ENCODE peak calls at places on chromosomes 5 and 9, in seven cellular contexts. V is NCI-H1092; W is GM12891; J is H1; L is activated T-cell treated with anti-CD3 and anti-CD28 coated beads, Interleukin-2, amount 50 U/mL, for 1 hour; O is astrocyte of the spinal cord; I is effector memory CD8-positive, alpha-beta T cell. Q is an unnamed sample.
A peak's percentile ranks its signal among the peaks of the same experiment; 100 is the strongest.

GRCh38 chr9:136679431-136679941 is 7.8 kb downstream of the AGPAT2 start:
- DNase-seq in I (no peak), L (no peak), W (no peak), J (no peak), V (no peak), O (no peak), Q (no peak)

GRCh38 chr5:168159425-168159824 is 132.0 kb upstream of the WWC1 start:
- DNase-seq in I (no peak), L (no peak), O (no peak), V (peak; percentile 25), J (no peak), W (peak; percentile 46), Q (peak; percentile 68)

GRCh38 chr9:95981741-95982390 is 106.4 kb downstream of the ERCC6L2 start:
- DNase-seq in J (no peak), V (peak; percentile 56), O (no peak), L (no peak), I (peak; percentile 7), W (no peak), Q (no peak)

GRCh38 chr9:124220551-124221451 is 36.9 kb upstream of the NEK6 start:
- DNase-seq in O (peak; percentile 19), J (no peak), W (no peak), I (no peak), L (no peak), V (peak; percentile 76), Q (no peak)

GRCh38 chr5:108681079-108681921 is 66.4 kb upstream of the FER start:
- DNase-seq in V (peak; percentile 1), L (no peak), W (peak; percentile 18), I (peak; percentile 38), J (no peak), O (peak; percentile 76), Q (no peak)

GRCh38 chr5:66807743-66808142 is 211.6 kb downstream of the MAST4 start:
- DNase-seq in V (peak; percentile 36), J (no peak), O (peak; percentile 60), L (no peak), I (no peak), W (no peak), Q (no peak)

GRCh38 chr5:31165729-31166128 is 27.8 kb upstream of the CDH6 start:
- DNase-seq in O (no peak), J (no peak), W (no peak), V (no peak), L (no peak), I (no peak), Q (no peak)

GRCh38 chr5:151470440-151470839 is 23.0 kb downstream of the SLC36A1 start:
- DNase-seq in J (no peak), V (no peak), O (no peak), W (no peak), I (no peak), L (no peak), Q (no peak)

GRCh38 chr9:137194388-137194787 is 5.9 kb downstream of the SSNA1 start:
- DNase-seq in W (no peak), I (no peak), J (no peak), V (no peak), L (no peak), O (no peak), Q (no peak)

GRCh38 chr5:147310059-147310704 is 75.4 kb downstream of the STK32A start:
- DNase-seq in V (peak; percentile 78), I (no peak), J (no peak), W (no peak), O (peak; percentile 81), L (no peak), Q (no peak)

Q was measured in iPS DF 19.7.